ENCODE peak calls at places on chromosomes 11 and 22, in eight cellular contexts. E is GM23338, L is HCT116, Z is HepG2, Q is Panc1, H is GM12891, T is stomach, O is suprapubic skin. A is an unnamed sample.

GRCh38 chr22:39433476-39434242 is 23.2 kb upstream of the MGAT3 start:
- DNase-seq in E (no peak), L (no peak), Z (no peak), Q (no peak), T (no peak), O (no peak), H (no peak), A (no peak)

GRCh38 chr11:3942160-3942955 is 86.9 kb downstream of the STIM1 start:
- DNase-seq in H (no peak), L (no peak), Z (peak), O (no peak), E (no peak), Q (no peak), T (peak), A (no peak)

GRCh38 chr11:7546324-7546791 is 32.6 kb downstream of the PPFIBP2 start:
- DNase-seq in O (no peak), L (no peak), H (no peak), Z (no peak), T (no peak), E (no peak), Q (no peak), A (no peak)

GRCh38 chr22:44919691-44920090 is 90.1 kb downstream of the PHF21B start:
- DNase-seq in T (no peak), Q (no peak), L (no peak), H (no peak), O (peak), E (no peak), Z (no peak), A (peak)

GRCh38 chr11:116931206-116931953 is 94.0 kb upstream of the APOA1 start:
- DNase-seq in E (peak), H (no peak), Z (no peak), T (no peak), O (peak), Q (no peak), L (no peak), A (no peak)

GRCh38 chr11:130449996-130450419 is 1.6 kb downstream of the ADAMTS15 start:
- DNase-seq in O (peak), T (peak), L (no peak), Q (no peak), H (no peak), Z (no peak), E (peak), A (peak)

GRCh38 chr22:46738961-46739870 is 1.2 kb upstream of the CERK start:
- DNase-seq in Q (peak), H (peak), T (peak), Z (peak), O (no peak), L (peak), E (peak), A (no peak)

GRCh38 chr11:71222318-71223080 is 29.9 kb downstream of the SHANK2 start:
- DNase-seq in E (no peak), H (no peak), Q (no peak), T (no peak), O (peak), L (no peak), Z (no peak), A (peak)

GRCh38 chr22:49760280-49760629 is 67.4 kb downstream of the BRD1 start:
- DNase-seq in Q (no peak), E (no peak), O (no peak), T (no peak), L (no peak), Z (no peak), H (no peak), A (no peak)

GRCh38 chr11:18853086-18853720 is 61.6 kb upstream of the PTPN5 start:
- DNase-seq in Z (peak), T (no peak), L (peak), H (no peak), O (no peak), Q (no peak), E (peak), A (no peak)

DNA sequence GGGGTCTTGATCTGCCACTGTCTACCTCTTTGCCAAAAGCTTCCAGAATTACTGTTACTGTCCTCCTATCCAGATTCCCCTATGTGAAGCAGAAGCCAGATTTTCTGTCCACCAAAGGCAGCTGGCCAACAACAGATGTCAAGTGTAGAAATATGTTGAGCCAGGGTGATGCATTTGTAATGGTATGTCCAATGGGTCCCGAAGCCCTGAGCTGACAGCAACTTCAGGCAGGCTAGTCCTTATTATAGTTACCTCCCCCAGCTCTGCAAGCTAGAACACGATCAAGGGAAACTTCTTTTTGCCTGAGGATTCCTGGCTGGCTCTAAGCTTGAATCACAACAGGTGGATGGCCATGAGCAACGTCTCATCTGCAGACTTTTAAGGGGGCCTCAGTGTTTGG is 10.2 kb downstream of the PAMR1 start:
- DNase-seq in O (no peak), Z (no peak), E (no peak), Q (no peak), T (no peak), H (no peak), L (no peak), A (no peak)
- TF ChIP-seq POLR2AphosphoS5 in O (no peak), Z (no peak), E (no peak), Q (no peak), T (no peak), H (no peak), L (no peak), A (no peak)

DNA sequence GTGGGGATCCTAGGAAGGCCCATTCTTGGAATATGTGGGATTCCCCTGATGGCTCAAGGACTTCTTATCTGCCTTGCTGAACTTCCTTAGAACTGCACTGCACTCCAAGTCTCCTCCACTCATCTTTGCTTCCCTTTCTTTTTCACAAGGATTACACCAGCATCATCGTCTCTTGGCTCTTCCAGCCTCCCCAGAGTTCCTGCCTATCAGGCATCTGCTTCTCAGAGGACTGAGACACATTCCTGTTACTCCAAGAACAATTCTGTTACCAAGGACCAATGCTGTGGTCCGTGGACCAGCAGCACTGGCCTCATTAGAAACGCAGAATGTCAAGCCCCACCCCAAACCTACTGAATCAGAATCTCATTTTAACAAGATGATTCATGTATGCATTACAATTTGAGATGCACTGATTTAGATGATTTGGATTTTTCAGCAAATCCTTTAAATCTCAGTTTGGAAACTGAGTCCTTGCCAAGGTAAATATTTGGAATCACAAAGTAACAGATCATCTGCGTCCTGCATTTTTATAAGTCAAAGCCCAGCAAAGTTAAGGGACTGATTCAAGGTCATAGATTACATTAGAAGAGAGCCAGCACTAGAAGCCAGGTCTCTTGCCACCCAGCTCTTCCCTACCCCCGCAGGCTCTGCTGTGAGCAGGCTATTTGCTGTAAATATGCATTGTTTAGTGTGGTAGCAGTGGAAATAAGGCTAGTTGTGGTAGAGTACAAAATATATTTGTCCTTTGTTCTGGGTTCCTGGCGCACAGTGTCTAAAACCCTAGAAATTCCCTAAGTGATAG is 110.9 kb downstream of the SWAP70 start:
- DNase-seq in Z (no peak), H (no peak), L (no peak), E (no peak), O (no peak), T (no peak), Q (no peak), A (no peak)
- TF ChIP-seq POLR2AphosphoS5 in Z (no peak), H (no peak), L (no peak), E (no peak), O (no peak), T (peak), Q (no peak), A (no peak)

GRCh38 chr22:36344106-36344827 is 43.5 kb downstream of the MYH9 start:
- DNase-seq in Q (no peak), H (no peak), O (no peak), Z (no peak), T (no peak), E (no peak), L (no peak), A (no peak)
- TF ChIP-seq POLR2AphosphoS5 in Q (no peak), H (no peak), O (no peak), Z (no peak), T (no peak), E (no peak), L (no peak), A (no peak)

GRCh38 chr11:58626915-58627483 is 4.5 kb downstream of the CNTF start:
- DNase-seq in Q (no peak), O (no peak), H (no peak), Z (no peak), L (no peak), T (no peak), E (no peak), A (no peak)

GRCh38 chr11:58631378-58631777 is 8.9 kb downstream of the CNTF start:
- DNase-seq in H (no peak), T (no peak), O (no peak), Q (no peak), E (no peak), Z (no peak), L (no peak), A (no peak)

GRCh38 chr11:58632510-58632909 is 10.0 kb downstream of the CNTF start:
- DNase-seq in O (no peak), H (no peak), Q (no peak), E (no peak), Z (no peak), L (no peak), T (no peak), A (no peak)

GRCh38 chr11:58628446-58628845 is 6.0 kb downstream of the CNTF start:
- DNase-seq in T (no peak), L (no peak), H (no peak), Q (no peak), O (no peak), E (no peak), Z (no peak), A (no peak)

DNA sequence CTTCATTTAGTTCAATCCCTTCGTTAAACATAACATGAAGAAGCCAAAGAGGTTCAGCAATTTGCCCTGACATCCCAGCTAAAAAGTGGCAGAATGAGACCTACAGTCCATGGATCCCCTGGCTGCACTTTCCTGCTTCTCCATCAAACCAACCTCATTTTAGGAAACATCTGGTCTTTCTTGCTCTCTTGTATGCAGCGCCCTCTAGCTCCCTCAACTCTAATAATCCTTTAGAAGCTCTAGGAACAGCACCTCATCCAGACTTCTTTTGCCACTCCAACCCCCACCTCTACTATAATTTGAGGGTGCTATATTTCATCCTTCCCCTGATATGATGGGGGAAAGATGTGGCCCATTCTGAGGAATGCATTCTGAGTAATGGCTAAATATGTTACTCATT is 7.4 kb downstream of the CNTF start:
- DNase-seq in Q (peak), E (peak), Z (peak), L (peak), H (no peak), O (no peak), T (no peak), A (no peak)
- TF ChIP-seq POLR2AphosphoS5 in Q (no peak), E (no peak), Z (no peak), L (no peak), H (no peak), O (no peak), T (no peak), A (no peak)

A was measured in sigmoid colon.